ENCODE peak calls at places on chromosomes 2 and 18, in six cellular contexts. U is A549, B is upper lobe of left lung, H is K562, X is HepG2, A is GM12878. Z is an unnamed sample.

GRCh38 chr2:88739985-88740600 is 48.6 kb downstream of the RPIA start:
- ATAC-seq in U (peak), B (peak), H (peak), X (peak), A (no peak), Z (peak)

GRCh38 chr2:15303874-15304273 is 257.3 kb downstream of the NBAS start:
- ATAC-seq in U (no peak), B (no peak), H (peak), X (no peak), A (no peak), Z (no peak)

GRCh38 chr18:59606193-59607175 is 90.7 kb downstream of the CCBE1 start:
- ATAC-seq in U (no peak), B (no peak), H (no peak), X (no peak), A (no peak), Z (no peak)

GRCh38 chr2:42693688-42694479 is 70.1 kb downstream of the OXER1 start:
- ATAC-seq in U (peak), B (peak), H (peak), X (peak), A (no peak), Z (no peak)

GRCh38 chr2:43513216-43513615 is 82.6 kb downstream of the THADA start:
- ATAC-seq in U (no peak), B (no peak), H (no peak), X (no peak), A (peak), Z (no peak)

GRCh38 chr18:49949991-49950395 is 136.7 kb upstream of the ACAA2 start:
- ATAC-seq in U (no peak), B (no peak), H (no peak), X (no peak), A (peak), Z (no peak)

GRCh38 chr2:221570321-221571107 is 1.6 kb downstream of the EPHA4 start:
- ATAC-seq in U (no peak), B (no peak), H (no peak), X (no peak), A (no peak), Z (no peak)

GRCh38 chr18:58046794-58047555 is 2.9 kb downstream of the NEDD4L start:
- ATAC-seq in U (no peak), B (no peak), H (no peak), X (no peak), A (no peak), Z (no peak)

GRCh38 chr2:168246072-168246482 is 1.3 kb downstream of the STK39 start:
- ATAC-seq in U (peak), B (no peak), H (no peak), X (no peak), A (no peak), Z (no peak)

GRCh38 chr2:144686518-144687215 is 166.7 kb upstream of the ZEB2 start:
- ATAC-seq in U (no peak), B (peak), H (no peak), X (no peak), A (no peak), Z (no peak)

GRCh38 chr2:10426726-10427567 is 21.2 kb downstream of the ODC1 start:
- ATAC-seq in U (no peak), B (no peak), H (no peak), X (no peak), A (no peak), Z (no peak)

GRCh38 chr2:160251566-160251965 is 51.5 kb upstream of the ITGB6 start:
- ATAC-seq in U (no peak), B (no peak), H (no peak), X (no peak), A (no peak), Z (no peak)

GRCh38 chr2:233436691-233437438 is 82.6 kb downstream of the DGKD start:
- ATAC-seq in U (no peak), B (no peak), H (no peak), X (no peak), A (peak), Z (no peak)

GRCh38 chr2:181471227-181471626 is 14.0 kb downstream of the ITGA4 start:
- ATAC-seq in U (no peak), B (no peak), H (no peak), X (no peak), A (peak), Z (no peak)

GRCh38 chr2:156892449-156893335 is 364.8 kb upstream of the GALNT5 start:
- ATAC-seq in U (peak), B (peak), H (peak), X (peak), A (peak), Z (no peak)

GRCh38 chr2:202039278-202040100 is 5.8 kb downstream of the FZD7 start:
- ATAC-seq in U (peak), B (no peak), H (peak), X (peak), A (peak), Z (no peak)

GRCh38 chr2:27721335-27721734 is 50.2 kb upstream of the MRPL33 start:
- ATAC-seq in U (peak), B (no peak), H (no peak), X (no peak), A (peak), Z (no peak)

GRCh38 chr18:70310560-70311320 is 21.9 kb downstream of the SOCS6 start:
- ATAC-seq in U (peak), B (peak), H (peak), X (peak), A (no peak), Z (no peak)

GRCh38 chr18:22021701-22022100 is 147.7 kb upstream of the GATA6 start:
- ATAC-seq in U (no peak), B (no peak), H (no peak), X (no peak), A (no peak), Z (no peak)

GRCh38 chr2:70469435-70469834 is 84.2 kb downstream of the TGFA start:
- ATAC-seq in U (peak), B (no peak), H (peak), X (peak), A (no peak), Z (no peak)

GRCh38 chr2:158317642-158318041 is 138.9 kb downstream of the CCDC148 start:
- ATAC-seq in U (no peak), B (no peak), H (peak), X (no peak), A (peak), Z (no peak)

GRCh38 chr2:151851761-151852160 is 23.5 kb upstream of the ARL5A start:
- ATAC-seq in U (no peak), B (peak), H (no peak), X (no peak), A (no peak), Z (no peak)

GRCh38 chr2:49973917-49974368 is 819.6 kb upstream of the FSHR start:
- ATAC-seq in U (peak), B (peak), H (no peak), X (peak), A (peak), Z (peak)

GRCh38 chr2:211453311-211453894 is 897.0 kb downstream of the CPS1 start:
- ATAC-seq in U (no peak), B (no peak), H (no peak), X (no peak), A (peak), Z (no peak)

DNA sequence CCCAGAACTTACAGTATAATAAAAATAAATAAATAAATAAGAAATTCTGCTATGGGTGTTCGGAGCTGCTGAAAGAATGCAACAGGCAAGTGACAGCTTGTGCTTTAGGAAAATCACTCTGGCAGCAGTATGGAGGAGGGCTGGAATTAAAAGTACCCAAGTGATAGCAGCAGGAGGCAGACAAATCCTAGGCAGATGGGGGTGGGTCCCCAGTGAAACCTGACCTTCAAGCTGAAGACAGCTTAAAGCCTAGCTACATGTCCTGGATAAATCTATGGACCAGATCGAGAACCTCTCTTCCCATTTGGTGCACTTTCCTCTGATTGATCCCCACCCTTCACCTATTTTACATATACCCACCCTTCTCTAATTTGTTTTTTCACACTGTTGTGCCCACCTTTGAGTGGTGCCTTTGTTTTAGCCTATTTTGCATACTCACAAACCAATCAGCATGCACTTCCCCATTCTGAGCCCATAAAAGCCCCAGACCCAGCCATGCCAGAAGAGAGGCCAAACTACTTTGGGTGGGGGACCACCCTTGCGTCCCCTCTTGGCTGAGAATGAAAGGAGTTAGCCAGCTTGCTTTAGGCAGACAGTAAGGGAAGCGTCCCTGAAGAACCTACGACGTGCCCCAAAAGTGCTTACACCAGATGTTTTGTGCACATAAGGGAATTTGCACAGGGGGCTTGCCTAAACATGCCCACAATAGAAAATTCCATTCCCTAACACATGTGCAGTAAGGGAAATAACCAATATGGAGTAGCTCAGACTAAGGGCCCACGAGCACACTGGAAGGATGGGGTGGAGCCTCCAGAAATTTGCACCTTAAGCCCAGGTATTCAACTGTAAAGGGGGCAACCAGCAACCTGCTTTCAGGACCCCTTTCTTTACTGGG is 3.0 kb downstream of the METTL8 start:
- ATAC-seq in U (no peak), B (no peak), H (no peak), X (no peak), A (no peak), Z (no peak)
- TF ChIP-seq CTCF in U (no peak), B (no peak), H (no peak), X (no peak), A (no peak), Z (no peak)

GRCh38 chr2:207155516-207155915 is 10.2 kb downstream of the KLF7 start:
- ATAC-seq in U (peak), B (no peak), H (no peak), X (no peak), A (peak), Z (no peak)

GRCh38 chr2:207156451-207157161 is 9.1 kb downstream of the KLF7 start:
- ATAC-seq in U (peak), B (no peak), H (no peak), X (peak), A (peak), Z (no peak)

GRCh38 chr2:207153266-207153990 is 12.3 kb downstream of the KLF7 start:
- ATAC-seq in U (no peak), B (peak), H (no peak), X (no peak), A (no peak), Z (no peak)

GRCh38 chr2:207156045-207156444 is 9.7 kb downstream of the KLF7 start:
- ATAC-seq in U (no peak), B (no peak), H (no peak), X (no peak), A (no peak), Z (no peak)

GRCh38 chr2:207154556-207155179 is 11.1 kb downstream of the KLF7 start:
- ATAC-seq in U (no peak), B (no peak), H (no peak), X (no peak), A (no peak), Z (no peak)
- H3K27ac ChIP-seq in U (no peak), B (peak), H (no peak), X (no peak), A (no peak), Z (peak)

GRCh38 chr2:25936889-25937545 is 45.3 kb downstream of the KIF3C start:
- ATAC-seq in U (no peak), B (no peak), H (no peak), X (peak), A (no peak), Z (no peak)
- TF ChIP-seq EP300 in U (no peak), B (no peak), H (no peak), X (no peak), A (no peak), Z (peak)

GRCh38 chr2:199160677-199161465 is 296.9 kb downstream of the SATB2 start:
- ATAC-seq in U (no peak), B (no peak), H (no peak), X (no peak), A (no peak), Z (no peak)

GRCh38 chr2:199160081-199160480 is 297.7 kb downstream of the SATB2 start:
- ATAC-seq in U (no peak), B (no peak), H (no peak), X (no peak), A (peak), Z (no peak)

GRCh38 chr2:199163901-199164300 is 293.8 kb downstream of the SATB2 start:
- ATAC-seq in U (no peak), B (no peak), H (no peak), X (no peak), A (no peak), Z (no peak)
- TF ChIP-seq CTCF in U (no peak), B (no peak), H (no peak), X (no peak), A (no peak), Z (no peak)

GRCh38 chr18:3722662-3723433 is 272.9 kb downstream of the TGIF1 start:
- ATAC-seq in U (no peak), B (no peak), H (no peak), X (peak), A (no peak), Z (no peak)

GRCh38 chr18:3723554-3723953 is 273.6 kb downstream of the TGIF1 start:
- ATAC-seq in U (no peak), B (no peak), H (no peak), X (no peak), A (no peak), Z (no peak)

GRCh38 chr18:3727260-3727659 is 277.3 kb downstream of the TGIF1 start:
- ATAC-seq in U (no peak), B (no peak), H (no peak), X (no peak), A (no peak), Z (no peak)

GRCh38 chr18:3726241-3726951 is 276.4 kb downstream of the TGIF1 start:
- ATAC-seq in U (no peak), B (peak), H (no peak), X (no peak), A (no peak), Z (no peak)

GRCh38 chr18:3725100-3725499 is 275.1 kb downstream of the TGIF1 start:
- ATAC-seq in U (no peak), B (peak), H (no peak), X (no peak), A (peak), Z (no peak)
- H3K27ac ChIP-seq in U (no peak), B (no peak), H (no peak), X (no peak), A (no peak), Z (no peak)